ENCODE peak calls at places on chromosomes 6 and 20, in six cellular contexts. G, D, H, I, T and A are unnamed samples.

GRCh38 chr6:148869589-148869988 is 122.8 kb downstream of the UST start:
- DNase-seq in G (no peak), D (no peak), H (peak; percentile 62), I (peak; percentile 31), T (no peak), A (no peak)

GRCh38 chr6:35297541-35298481 is at the start of gene DEF6:
- DNase-seq in G (peak; percentile 91), D (peak; percentile 88), H (peak; percentile 90), I (no peak), T (peak; percentile 79), A (peak; percentile 90)

GRCh38 chr20:33684533-33685327 is 1.5 kb downstream of the E2F1 start:
- DNase-seq in G (peak; percentile 2), D (no peak), H (no peak), I (no peak), T (no peak), A (no peak)

GRCh38 chr20:54063998-54064676 is 6.3 kb downstream of the BCAS1 start:
- DNase-seq in G (no peak), D (no peak), H (no peak), I (no peak), T (no peak), A (peak; percentile 70)

GRCh38 chr6:158387036-158387435 is 74.8 kb downstream of the TULP4 start:
- DNase-seq in G (peak; percentile 32), D (no peak), H (no peak), I (no peak), T (no peak), A (no peak)

GRCh38 chr20:5316188-5317158 is at the start of gene PROKR2:
- DNase-seq in G (no peak), D (no peak), H (peak; percentile 7), I (no peak), T (peak; percentile 59), A (no peak)

GRCh38 chr20:17843246-17844132 is 125.1 kb downstream of the SNX5 start:
- DNase-seq in G (no peak), D (no peak), H (peak; percentile 97), I (peak; percentile 83), T (peak; percentile 92), A (no peak)

GRCh38 chr20:55533601-55534000 is 471.7 kb downstream of the CBLN4 start:
- DNase-seq in G (no peak), D (no peak), H (no peak), I (no peak), T (no peak), A (no peak)

GRCh38 chr20:35129647-35130069 is 17.5 kb downstream of the EDEM2 start:
- DNase-seq in G (no peak), D (no peak), H (peak; percentile 46), I (no peak), T (no peak), A (no peak)

GRCh38 chr6:121216928-121217327 is 117.4 kb downstream of the TBC1D32 start:
- DNase-seq in G (no peak), D (no peak), H (peak; percentile 20), I (no peak), T (no peak), A (no peak)

GRCh38 chr6:11975353-11975977 is 36.6 kb upstream of the HIVEP1 start:
- DNase-seq in G (peak; percentile 8), D (peak; percentile 87), H (no peak), I (no peak), T (no peak), A (peak; percentile 66)

GRCh38 chr6:155093430-155093829 is 98.3 kb downstream of the TIAM2 start:
- DNase-seq in G (no peak), D (no peak), H (peak; percentile 50), I (no peak), T (no peak), A (no peak)

GRCh38 chr6:51323056-51323455 is 504.4 kb downstream of the TFAP2B start:
- DNase-seq in G (no peak), D (no peak), H (no peak), I (no peak), T (no peak), A (no peak)

GRCh38 chr20:23637282-23638221 is at the start of gene CST3:
- DNase-seq in G (peak; percentile 14), D (peak; percentile 77), H (peak; percentile 94), I (peak; percentile 78), T (peak; percentile 96), A (peak; percentile 79)

GRCh38 chr20:2217857-2218529 is 77.8 kb upstream of the TGM3 start:
- DNase-seq in G (no peak), D (peak; percentile 82), H (no peak), I (no peak), T (no peak), A (peak; percentile 40)

GRCh38 chr6:16644540-16645250 is 116.6 kb downstream of the ATXN1 start:
- DNase-seq in G (no peak), D (no peak), H (no peak), I (no peak), T (no peak), A (no peak)

GRCh38 chr6:91167846-91168245 is 581.0 kb upstream of the MAP3K7 start:
- DNase-seq in G (no peak), D (no peak), H (peak; percentile 8), I (no peak), T (no peak), A (no peak)

GRCh38 chr20:11810316-11811130 is 107.2 kb upstream of the BTBD3 start:
- DNase-seq in G (no peak), D (no peak), H (peak; percentile 13), I (no peak), T (no peak), A (no peak)

GRCh38 chr20:22791877-22792525 is 207.6 kb upstream of the FOXA2 start:
- DNase-seq in G (no peak), D (no peak), H (peak; percentile 57), I (no peak), T (no peak), A (no peak)

GRCh38 chr20:36335187-36335870 is 29.2 kb downstream of the DLGAP4 start:
- DNase-seq in G (no peak), D (no peak), H (no peak), I (no peak), T (no peak), A (no peak)

GRCh38 chr6:108168501-108168979 is 2.7 kb downstream of the NR2E1 start:
- DNase-seq in G (no peak), D (no peak), H (peak; percentile 28), I (no peak), T (no peak), A (peak; percentile 50)

GRCh38 chr20:62900052-62900691 is 26.1 kb downstream of the DIDO1 start:
- DNase-seq in G (peak; percentile 93), D (peak; percentile 31), H (peak; percentile 85), I (peak; percentile 30), T (peak; percentile 84), A (peak; percentile 69)

GRCh38 chr6:2509746-2510145 is 241.0 kb downstream of the MYLK4 start:
- DNase-seq in G (no peak), D (no peak), H (peak; percentile 49), I (no peak), T (no peak), A (no peak)

GRCh38 chr6:39137235-39137634 is 22.2 kb upstream of the SAYSD1 start:
- DNase-seq in G (no peak), D (peak; percentile 2), H (peak; percentile 57), I (no peak), T (no peak), A (no peak)

GRCh38 chr6:146388736-146389364 is 154.8 kb upstream of the RAB32 start:
- DNase-seq in G (no peak), D (no peak), H (peak; percentile 6), I (no peak), T (no peak), A (no peak)

GRCh38 chr20:4443016-4443415 is 278.7 kb upstream of the PRND start:
- DNase-seq in G (no peak), D (no peak), H (no peak), I (no peak), T (no peak), A (no peak)

GRCh38 chr20:2396241-2396814 is 15.6 kb downstream of the TGM6 start:
- DNase-seq in G (no peak), D (no peak), H (no peak), I (no peak), T (no peak), A (no peak)

GRCh38 chr6:40112350-40112749 is 178.1 kb upstream of the MOCS1 start:
- DNase-seq in G (no peak), D (no peak), H (no peak), I (no peak), T (no peak), A (no peak)

GRCh38 chr20:11716945-11717248 is 200.8 kb upstream of the BTBD3 start:
- DNase-seq in G (no peak), D (no peak), H (no peak), I (no peak), T (no peak), A (no peak)

GRCh38 chr6:12890171-12890790 is 173.7 kb downstream of the PHACTR1 start:
- DNase-seq in G (peak; percentile 27), D (no peak), H (no peak), I (no peak), T (no peak), A (no peak)

GRCh38 chr6:34169897-34170296 is 24.0 kb upstream of the GRM4 start:
- DNase-seq in G (no peak), D (no peak), H (no peak), I (no peak), T (no peak), A (no peak)

GRCh38 chr6:90859612-90860011 is 272.7 kb upstream of the MAP3K7 start:
- DNase-seq in G (no peak), D (peak; percentile 24), H (no peak), I (no peak), T (no peak), A (no peak)

GRCh38 chr6:38978139-38978704 is 70.4 kb upstream of the GLP1R start:
- DNase-seq in G (no peak), D (no peak), H (no peak), I (no peak), T (no peak), A (no peak)

GRCh38 chr6:45998524-45998923 is 17.1 kb downstream of the CLIC5 start:
- DNase-seq in G (no peak), D (no peak), H (no peak), I (no peak), T (no peak), A (no peak)

GRCh38 chr20:31909253-31910070 is 39.0 kb downstream of the TTLL9 start:
- DNase-seq in G (no peak), D (no peak), H (no peak), I (no peak), T (no peak), A (no peak)

GRCh38 chr6:75863001-75863400 is 114.0 kb downstream of the MYO6 start:
- DNase-seq in G (no peak), D (no peak), H (no peak), I (no peak), T (no peak), A (no peak)

GRCh38 chr6:2245954-2246863 is 804 bp upstream of the GMDS start:
- DNase-seq in G (peak; percentile 13), D (no peak), H (peak; percentile 43), I (no peak), T (peak; percentile 73), A (peak; percentile 31)

GRCh38 chr20:22795897-22796296 is 211.5 kb upstream of the FOXA2 start:
- DNase-seq in G (no peak), D (no peak), H (peak; percentile 98), I (peak; percentile 89), T (peak; percentile 80), A (no peak)